ENCODE peak calls at places on chromosomes 11 and 22, in eight cellular contexts. J, L, U, F, A, I, S and Q are unnamed samples.

GRCh38 chr11:69868871-69869270 is 49.7 kb upstream of the FGF3 start:
- DNase-seq in J (no peak), L (no peak), U (no peak), F (no peak), A (no peak), I (no peak), S (no peak), Q (no peak)

GRCh38 chr11:10872097-10872496 is 14.2 kb upstream of the ZBED5 start:
- DNase-seq in J (no peak), L (no peak), U (no peak), F (no peak), A (no peak), I (no peak), S (no peak), Q (no peak)

GRCh38 chr11:67278939-67279588 is 10.0 kb upstream of the ANKRD13D start:
- DNase-seq in J (no peak), L (no peak), U (no peak), F (no peak), A (no peak), I (no peak), S (no peak), Q (no peak)

GRCh38 chr11:132125855-132126841 is 755.7 kb downstream of the NTM start:
- DNase-seq in J (no peak), L (no peak), U (no peak), F (peak; percentile 54), A (no peak), I (peak; percentile 51), S (no peak), Q (no peak)

GRCh38 chr11:121460941-121461514 is 8.3 kb upstream of the SORL1-AS1 start:
- DNase-seq in J (peak; percentile 89), L (no peak), U (no peak), F (no peak), A (no peak), I (no peak), S (no peak), Q (no peak)

GRCh38 chr22:25219211-25219689 is at the start of gene CRYBB2:
- DNase-seq in J (no peak), L (no peak), U (no peak), F (no peak), A (no peak), I (no peak), S (no peak), Q (no peak)

GRCh38 chr11:78138694-78139421 is 568 bp downstream of the ALG8 start:
- DNase-seq in J (no peak), L (no peak), U (no peak), F (no peak), A (peak; percentile 41), I (peak; percentile 25), S (no peak), Q (peak; percentile 5)

GRCh38 chr22:26724414-26724813 is 67.0 kb downstream of the MIAT start:
- DNase-seq in J (no peak), L (no peak), U (no peak), F (no peak), A (no peak), I (no peak), S (no peak), Q (no peak)